ENCODE peak calls at places on chromosomes 7 and 10, in seven cellular contexts. K, I, J, X, Y, Q and H are unnamed samples.

GRCh38 chr7:158285383-158285770 is 302.2 kb downstream of the PTPRN2 start:
- DNase-seq in K (no peak), I (no peak), J (no peak), X (no peak), Y (no peak), Q (no peak), H (no peak)

GRCh38 chr7:138075350-138075749 is 909 bp upstream of the AKR1D1 start:
- DNase-seq in K (no peak), I (no peak), J (no peak), X (no peak), Y (no peak), Q (no peak), H (no peak)

GRCh38 chr7:41702635-41703371 is at the start of gene INHBA:
- DNase-seq in K (peak), I (no peak), J (peak), X (peak), Y (peak), Q (peak), H (no peak)

GRCh38 chr7:962401-963081 is 8.1 kb upstream of the ADAP1 start:
- DNase-seq in K (no peak), I (no peak), J (no peak), X (no peak), Y (no peak), Q (no peak), H (no peak)

GRCh38 chr10:71713135-71714040 is 6.2 kb downstream of the C10orf105 start:
- DNase-seq in K (peak), I (no peak), J (peak), X (peak), Y (peak), Q (no peak), H (no peak)

GRCh38 chr7:98821348-98821747 is 48.5 kb downstream of the TMEM130 start:
- DNase-seq in K (no peak), I (no peak), J (no peak), X (no peak), Y (no peak), Q (no peak), H (no peak)

GRCh38 chr7:15341811-15342210 is 220.0 kb downstream of the AGMO start:
- DNase-seq in K (no peak), I (no peak), J (no peak), X (no peak), Y (no peak), Q (no peak), H (no peak)

GRCh38 chr7:44258423-44258760 is 57.6 kb downstream of the YKT6 start:
- DNase-seq in K (no peak), I (no peak), J (no peak), X (no peak), Y (no peak), Q (no peak), H (no peak)

GRCh38 chr10:18325410-18325809 is 185.2 kb downstream of the CACNB2 start:
- DNase-seq in K (no peak), I (no peak), J (no peak), X (no peak), Y (no peak), Q (no peak), H (no peak)

GRCh38 chr10:18321371-18321770 is 181.1 kb downstream of the CACNB2 start:
- DNase-seq in K (no peak), I (no peak), J (no peak), X (no peak), Y (no peak), Q (no peak), H (no peak)

GRCh38 chr10:18328941-18329340 is 188.7 kb downstream of the CACNB2 start:
- DNase-seq in K (no peak), I (no peak), J (no peak), X (no peak), Y (no peak), Q (no peak), H (no peak)

GRCh38 chr10:18325889-18326531 is 185.8 kb downstream of the CACNB2 start:
- DNase-seq in K (peak), I (no peak), J (no peak), X (no peak), Y (peak), Q (no peak), H (no peak)
- H3K27ac ChIP-seq in K (no peak), I (no peak), J (no peak), X (no peak), Y (no peak), Q (no peak), H (no peak)

DNA sequence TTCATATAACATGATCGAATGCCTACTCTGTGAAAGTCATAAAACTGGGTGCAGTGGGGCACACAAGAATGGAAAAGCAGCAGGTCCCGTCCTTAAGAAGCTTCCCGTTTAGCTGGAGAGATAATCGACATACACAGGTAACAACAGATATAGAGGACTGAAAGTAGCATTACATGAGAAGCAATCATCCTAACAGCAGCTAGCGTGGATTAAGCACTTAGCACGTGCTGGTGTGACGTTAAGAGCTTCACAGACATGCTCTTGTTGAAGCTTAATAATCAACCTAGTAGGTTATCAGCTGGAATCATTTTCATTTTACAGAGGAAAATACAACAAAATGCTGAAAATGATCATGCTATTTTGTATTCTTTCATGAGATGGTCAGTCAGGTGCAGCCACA is 184.8 kb downstream of the GPAM start:
- DNase-seq in K (no peak), I (no peak), J (no peak), X (no peak), Y (no peak), Q (no peak), H (no peak)
- TF ChIP-seq EZH2 in K (no peak), I (no peak), J (no peak), X (no peak), Y (no peak), Q (no peak), H (no peak)

GRCh38 chr10:47278152-47278473 is 21.9 kb upstream of the GDF10 start:
- DNase-seq in K (no peak), I (no peak), J (no peak), X (no peak), Y (no peak), Q (no peak), H (no peak)
- H3K9ac ChIP-seq in K (no peak), I (no peak), J (no peak), X (no peak), Y (no peak), Q (no peak), H (no peak)

DNA sequence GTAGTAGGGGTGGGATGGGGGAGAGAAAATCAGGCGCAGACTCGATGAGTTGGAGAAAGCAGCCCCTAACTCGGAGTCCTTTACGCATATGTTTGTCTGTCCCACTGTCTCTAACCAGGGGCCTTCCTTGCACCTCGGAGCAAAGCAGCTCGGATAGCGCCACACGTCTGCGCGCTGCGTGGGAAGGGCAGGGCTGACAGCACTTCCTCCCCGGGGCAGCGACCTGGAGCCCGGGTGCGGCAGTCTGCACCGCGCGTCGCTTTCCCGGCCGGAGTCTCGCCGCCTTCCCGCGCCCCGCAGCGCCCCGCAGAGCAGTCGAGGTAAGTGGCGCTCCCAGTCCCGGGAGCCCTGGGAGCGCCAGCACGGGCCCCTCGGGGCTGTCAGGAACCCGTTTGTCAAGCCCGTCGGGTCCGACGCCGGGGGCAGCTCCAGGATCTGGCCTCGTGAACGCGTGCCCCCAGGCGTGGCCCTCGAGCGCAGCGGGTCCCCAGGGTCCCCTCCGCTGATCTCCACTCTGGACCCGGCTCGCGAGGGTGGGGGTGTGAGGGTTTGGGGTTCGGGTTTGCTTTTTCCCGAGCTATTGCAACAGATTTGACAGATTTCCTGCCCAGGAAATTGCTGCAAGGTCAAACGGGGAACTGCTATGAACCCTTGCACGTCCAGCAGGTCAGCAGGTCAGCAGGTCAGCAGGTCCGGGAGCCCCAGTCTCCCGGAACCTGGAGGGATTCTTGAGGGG is 561 bp downstream of the APBB1IP start:
- DNase-seq in K (no peak), I (no peak), J (peak), X (no peak), Y (peak), Q (no peak), H (no peak)
- H3K27ac ChIP-seq in K (peak), I (no peak), J (peak), X (no peak), Y (no peak), Q (no peak), H (no peak)

GRCh38 chr7:97027427-97028234 is 3.0 kb upstream of the DLX5 start:
- DNase-seq in K (peak), I (peak), J (peak), X (peak), Y (peak), Q (peak), H (peak)
- TF ChIP-seq EZH2 in K (peak), I (no peak), J (no peak), X (no peak), Y (no peak), Q (no peak), H (no peak)

GRCh38 chr10:14523286-14523685 is 192.6 kb upstream of the FRMD4A start:
- DNase-seq in K (no peak), I (no peak), J (no peak), X (no peak), Y (no peak), Q (no peak), H (no peak)

GRCh38 chr10:14518141-14518540 is 187.4 kb upstream of the FRMD4A start:
- DNase-seq in K (no peak), I (no peak), J (no peak), X (no peak), Y (no peak), Q (no peak), H (no peak)

GRCh38 chr10:14524692-14525091 is 194.0 kb upstream of the FRMD4A start:
- DNase-seq in K (no peak), I (no peak), J (peak), X (no peak), Y (no peak), Q (no peak), H (no peak)

DNA sequence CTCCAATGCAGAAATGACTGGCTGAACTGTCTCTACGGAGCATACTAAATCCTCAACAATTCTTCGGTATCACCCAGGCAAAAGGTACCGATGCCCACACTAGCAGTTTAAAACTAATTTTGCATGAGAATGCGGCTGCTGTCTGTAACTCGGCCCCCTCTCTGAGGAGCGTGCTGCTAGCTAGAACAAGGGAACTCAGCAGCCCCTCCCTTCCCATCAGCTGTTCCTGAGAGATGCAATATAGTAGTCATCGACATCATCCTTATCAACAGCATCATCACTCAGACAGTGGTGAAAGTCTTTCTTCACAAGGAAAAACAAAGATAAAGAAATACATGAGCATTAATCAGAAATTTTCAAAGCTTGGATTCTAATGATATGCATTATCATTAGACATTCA is 189.1 kb upstream of the FRMD4A start:
- DNase-seq in K (no peak), I (no peak), J (no peak), X (no peak), Y (no peak), Q (no peak), H (no peak)
- H3K9ac ChIP-seq in K (no peak), I (no peak), J (no peak), X (no peak), Y (no peak), Q (no peak), H (no peak)

GRCh38 chr10:104279550-104280259 is 10.7 kb downstream of the GSTO2 start:
- DNase-seq in K (no peak), I (no peak), J (no peak), X (no peak), Y (no peak), Q (no peak), H (no peak)
- H3K27ac ChIP-seq in K (no peak), I (no peak), J (no peak), X (no peak), Y (no peak), Q (no peak), H (no peak)

GRCh38 chr7:43112941-43113621 is 634 bp downstream of the HECW1 start:
- DNase-seq in K (peak), I (no peak), J (peak), X (peak), Y (peak), Q (peak), H (no peak)
- TF ChIP-seq EZH2 in K (peak), I (no peak), J (no peak), X (no peak), Y (peak), Q (peak), H (peak)

GRCh38 chr10:78301891-78302738 is 268.5 kb downstream of the RPS24 start:
- DNase-seq in K (no peak), I (no peak), J (peak), X (no peak), Y (no peak), Q (peak), H (no peak)
- H3K9ac ChIP-seq in K (no peak), I (peak), J (peak), X (no peak), Y (peak), Q (peak), H (peak)